ENCODE peak calls at places on chromosomes 4 and X, in six cellular contexts. I is transverse colon, F is H1, P is testis, D is IMR-90, W is vagina. Q is an unnamed sample.

GRCh38 chr4:28354874-28355273 is 1494.2 kb downstream of the STIM2 start:
- DNase-seq in I (no peak), F (no peak), P (no peak), D (no peak), W (no peak), Q (no peak)

GRCh38 chr4:6227412-6228157 is 27.2 kb upstream of the JAKMIP1 start:
- DNase-seq in I (no peak), F (peak; percentile 35), P (no peak), D (no peak), W (no peak), Q (no peak)

GRCh38 chr4:26907731-26908599 is 47.3 kb downstream of the STIM2 start:
- DNase-seq in I (no peak), F (no peak), P (no peak), D (no peak), W (no peak), Q (no peak)

GRCh38 chrX:71650333-71650969 is 16.9 kb upstream of the LOC101059915 start:
- DNase-seq in I (peak; percentile 34), F (no peak), P (peak; percentile 45), D (no peak), W (no peak), Q (peak; percentile 24)

GRCh38 chr4:32789026-32789608 is 2068.9 kb downstream of the PCDH7 start:
- DNase-seq in I (no peak), F (no peak), P (no peak), D (no peak), W (no peak), Q (no peak)

GRCh38 chr4:176054942-176055341 is 10.7 kb upstream of the WDR17 start:
- DNase-seq in I (no peak), F (no peak), P (no peak), D (no peak), W (no peak), Q (no peak)

GRCh38 chr4:168540865-168541607 is 44.2 kb downstream of the PALLD start:
- DNase-seq in I (no peak), F (no peak), P (no peak), D (no peak), W (no peak), Q (no peak)

GRCh38 chr4:23631255-23631950 is 258.4 kb downstream of the PPARGC1A start:
- DNase-seq in I (peak; percentile 14), F (no peak), P (no peak), D (no peak), W (no peak), Q (no peak)

GRCh38 chrX:10939384-10939783 is 171.7 kb upstream of the HCCS start:
- DNase-seq in I (no peak), F (no peak), P (no peak), D (peak; percentile 16), W (no peak), Q (no peak)

GRCh38 chr4:41600243-41600642 is 62.3 kb downstream of the LIMCH1 start:
- DNase-seq in I (no peak), F (no peak), P (no peak), D (no peak), W (no peak), Q (no peak)

GRCh38 chrX:5829060-5829459 is 399.6 kb downstream of the NLGN4X start:
- DNase-seq in I (no peak), F (no peak), P (no peak), D (no peak), W (no peak), Q (no peak)

DNA sequence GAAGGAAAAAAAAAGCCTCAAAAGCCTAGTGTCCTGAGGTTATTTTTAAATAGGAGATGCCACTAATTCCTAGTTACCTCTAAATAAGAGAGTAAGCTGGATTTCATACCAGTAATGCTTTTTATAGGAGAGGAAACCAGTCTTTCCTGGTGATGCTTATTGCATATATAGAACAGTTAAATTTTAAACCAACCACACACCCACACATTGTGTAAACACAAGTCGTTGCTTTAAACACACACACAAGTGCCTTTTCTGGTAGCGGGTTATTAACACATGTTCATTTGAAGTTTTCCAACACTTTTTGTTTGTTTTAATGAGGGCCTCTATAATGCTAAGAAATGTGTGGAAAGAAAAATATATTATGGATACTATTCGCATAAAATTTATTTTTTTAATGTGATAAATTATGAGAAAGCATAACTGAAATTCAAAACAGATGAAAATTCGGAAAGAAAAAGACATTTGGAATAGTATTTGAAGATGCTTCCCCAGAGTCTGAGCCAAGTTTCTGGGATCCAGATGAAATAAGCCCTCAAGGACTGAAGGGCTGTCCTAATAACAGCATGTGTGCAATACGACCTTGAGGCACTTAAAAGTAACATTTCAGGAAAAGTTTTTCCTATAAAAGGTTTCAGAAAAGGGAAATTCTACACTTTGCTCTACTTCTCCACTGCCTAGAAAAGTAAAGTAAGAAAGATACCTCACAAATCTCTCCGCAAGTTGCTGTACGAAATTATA is 2.0 kb downstream of the ANTXR2 start:
- DNase-seq in I (no peak), F (no peak), P (no peak), D (peak; percentile 55), W (no peak), Q (peak; percentile 9)
- H3K27ac ChIP-seq in I (peak overlapping the region; percentile 95), F (no peak overlapping the region), P (peak overlapping the region; percentile 89), D (peak overlapping the region; percentile 41), W (peak overlapping the region; percentile 94), Q (peak overlapping the region; percentile 96)

GRCh38 chr4:88735554-88735953 is 37.9 kb upstream of the NAP1L5 start:
- DNase-seq in I (no peak), F (no peak), P (no peak), D (peak; percentile 40), W (no peak), Q (no peak)
- TF ChIP-seq POLR2A in I (no peak), F (no peak), P (no peak), D (no peak), W (no peak), Q (no peak)

GRCh38 chr4:86928400-86929255 is 6.2 kb upstream of the AFF1 start:
- DNase-seq in I (no peak), F (no peak), P (no peak), D (no peak), W (peak; percentile 79), Q (no peak)
- H3K27ac ChIP-seq in I (peak overlapping the region; percentile 61), F (no peak overlapping the region), P (no peak overlapping the region), D (peak overlapping the region; percentile 73), W (peak overlapping the region; percentile 74), Q (peak overlapping the region; percentile 77)

GRCh38 chr4:10200869-10201268 is 84.3 kb upstream of the WDR1 start:
- DNase-seq in I (no peak), F (no peak), P (no peak), D (no peak), W (no peak), Q (no peak)
- TF ChIP-seq POLR2A in I (no peak), F (no peak), P (no peak), D (no peak), W (no peak), Q (no peak)

GRCh38 chrX:134758652-134759051 is 100.4 kb upstream of the PLAC1 start:
- DNase-seq in I (no peak), F (no peak), P (no peak), D (no peak), W (no peak), Q (no peak)
- H3K27ac ChIP-seq in I (no peak overlapping the region), F (no peak overlapping the region), P (no peak overlapping the region), D (no peak overlapping the region), W (no peak overlapping the region), Q (no peak overlapping the region)

GRCh38 chr4:181656748-181657147 is 586.5 kb upstream of the TENM3 start:
- DNase-seq in I (no peak), F (no peak), P (no peak), D (no peak), W (no peak), Q (no peak)
- TF ChIP-seq POLR2A in I (no peak), F (no peak), P (no peak), D (no peak), W (no peak), Q (no peak)

DNA sequence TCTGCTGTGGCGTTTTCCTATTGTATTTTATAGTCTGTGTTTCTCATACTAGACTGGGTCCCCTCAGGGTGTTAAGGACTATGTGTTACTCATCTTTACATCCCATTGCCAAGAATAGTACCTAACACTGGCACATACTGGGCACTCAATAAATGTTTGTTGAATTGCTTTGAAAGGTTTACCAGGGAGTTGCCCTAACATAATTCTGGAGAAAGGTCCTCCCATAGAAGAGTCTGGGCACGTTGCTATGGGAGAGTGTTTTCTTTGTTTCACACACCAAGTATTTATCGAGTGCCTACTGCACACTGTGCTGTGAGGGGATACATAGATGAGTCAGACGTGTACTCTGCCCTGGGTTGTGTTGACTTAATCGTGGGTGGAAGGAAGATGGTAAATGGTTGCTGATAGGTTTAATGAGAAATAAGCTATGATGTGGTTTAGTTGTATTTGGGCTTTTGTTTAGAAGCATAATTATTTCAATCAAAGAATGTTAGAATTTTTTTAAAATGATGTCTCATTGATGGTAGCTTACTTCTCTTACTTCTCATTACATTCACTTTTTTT is 42.9 kb downstream of the AFF1 start:
- DNase-seq in I (peak; percentile 43), F (no peak), P (no peak), D (peak; percentile 76), W (no peak), Q (no peak)
- H3K27ac ChIP-seq in I (peak overlapping the region; percentile 52), F (no peak overlapping the region), P (no peak overlapping the region), D (no peak overlapping the region), W (no peak overlapping the region), Q (no peak overlapping the region)